ENCODE peak calls at places on chromosomes 3 and 15, in ten cellular contexts. K is fibroblast of lung, E is endothelial cell of umbilical vein, P is GM23248, V is SK-N-SH, R is H1, G is MM.1S, O is OCI-LY7, T is IMR-90, Y is hepatocyte. Z is an unnamed sample. For H4K20me1, the result is how much of the 10 kb centered on the place peaks cover.

GRCh38 chr15:70801111-70801510 is 37.8 kb upstream of the UACA start:
- DNase-seq in K (peak), Y (no peak), T (peak), G (no peak), V (no peak), P (no peak), E (no peak), R (no peak), O (no peak), Z (no peak)

GRCh38 chr15:61892140-61892539 is 168.1 kb downstream of the VPS13C start:
- DNase-seq in R (peak), K (no peak), Y (no peak), T (no peak), E (no peak), G (no peak), V (no peak), P (no peak), O (no peak), Z (peak)

GRCh38 chr15:93001881-93002280 is 87.1 kb downstream of the RGMA start:
- DNase-seq in E (no peak), O (peak), R (no peak), V (no peak), P (peak), T (no peak), G (no peak), Y (no peak), K (no peak), Z (no peak)

GRCh38 chr3:69541059-69541471 is 155.2 kb upstream of the FRMD4B start:
- DNase-seq in R (no peak), V (peak), Y (peak), T (no peak), G (no peak), P (no peak), E (no peak), O (no peak), K (no peak), Z (peak)

GRCh38 chr15:85554852-85555521 is 174.6 kb downstream of the AKAP13 start:
- DNase-seq in P (no peak), T (no peak), R (no peak), V (no peak), E (no peak), Y (no peak), G (no peak), K (no peak), O (peak), Z (no peak)

GRCh38 chr3:87047857-87048256 is 56.9 kb upstream of the VGLL3 start:
- DNase-seq in P (peak), Y (no peak), K (no peak), E (no peak), V (no peak), T (no peak), R (no peak), G (no peak), O (no peak), Z (no peak)

GRCh38 chr15:34837246-34838016 is 42.1 kb upstream of the ACTC1 start:
- DNase-seq in P (peak), Y (peak), G (no peak), O (no peak), E (peak), T (peak), K (peak), R (no peak), V (no peak), Z (no peak)

GRCh38 chr3:73685061-73685460 is 60.3 kb upstream of the PDZRN3 start:
- DNase-seq in Y (no peak), T (no peak), E (no peak), P (no peak), G (no peak), O (no peak), K (no peak), R (no peak), V (no peak), Z (no peak)

GRCh38 chr3:183634707-183635106 is 716 bp upstream of the KLHL24 start:
- DNase-seq in V (no peak), O (no peak), Y (no peak), G (peak), T (no peak), P (no peak), K (no peak), E (no peak), R (no peak), Z (no peak)

GRCh38 chr3:28781053-28781452 is 432.4 kb upstream of the AZI2 start:
- DNase-seq in Y (no peak), O (no peak), T (no peak), E (no peak), V (peak), K (no peak), P (no peak), G (no peak), R (no peak), Z (no peak)

GRCh38 chr3:19396726-19397125 is 248.4 kb downstream of the KCNH8 start:
- DNase-seq in P (no peak), O (no peak), V (no peak), E (no peak), Y (no peak), K (no peak), G (no peak), T (no peak), R (no peak), Z (no peak)

GRCh38 chr3:59796486-59796885 is 746.7 kb upstream of the CFAP20DC start:
- DNase-seq in P (peak), R (no peak), K (peak), V (no peak), T (no peak), Y (no peak), O (no peak), E (no peak), G (no peak), Z (no peak)

GRCh38 chr15:84805221-84805620 is 11.9 kb upstream of the ALPK3 start:
- DNase-seq in E (no peak), O (no peak), T (no peak), P (no peak), G (no peak), K (no peak), V (no peak), R (no peak), Y (no peak), Z (no peak)

GRCh38 chr3:97010881-97011657 is 196.7 kb downstream of the EPHA6 start:
- DNase-seq in O (no peak), T (no peak), P (no peak), G (no peak), E (no peak), K (no peak), V (no peak), R (no peak), Y (no peak), Z (no peak)

GRCh38 chr3:148459931-148460513 is 237.7 kb upstream of the AGTR1 start:
- DNase-seq in R (no peak), O (peak), Y (no peak), G (peak), E (no peak), V (no peak), P (peak), T (peak), K (no peak), Z (no peak)

GRCh38 chr3:157271283-157271882 is 111.4 kb upstream of the CCNL1 start:
- DNase-seq in P (no peak), Y (no peak), G (no peak), T (no peak), K (no peak), E (no peak), R (no peak), O (no peak), V (peak), Z (no peak)

GRCh38 chr3:53161820-53162671 is 1.0 kb downstream of the PRKCD start:
- DNase-seq in R (no peak), O (peak), V (peak), E (peak), P (peak), T (peak), Y (peak), K (peak), G (peak), Z (peak)

DNA sequence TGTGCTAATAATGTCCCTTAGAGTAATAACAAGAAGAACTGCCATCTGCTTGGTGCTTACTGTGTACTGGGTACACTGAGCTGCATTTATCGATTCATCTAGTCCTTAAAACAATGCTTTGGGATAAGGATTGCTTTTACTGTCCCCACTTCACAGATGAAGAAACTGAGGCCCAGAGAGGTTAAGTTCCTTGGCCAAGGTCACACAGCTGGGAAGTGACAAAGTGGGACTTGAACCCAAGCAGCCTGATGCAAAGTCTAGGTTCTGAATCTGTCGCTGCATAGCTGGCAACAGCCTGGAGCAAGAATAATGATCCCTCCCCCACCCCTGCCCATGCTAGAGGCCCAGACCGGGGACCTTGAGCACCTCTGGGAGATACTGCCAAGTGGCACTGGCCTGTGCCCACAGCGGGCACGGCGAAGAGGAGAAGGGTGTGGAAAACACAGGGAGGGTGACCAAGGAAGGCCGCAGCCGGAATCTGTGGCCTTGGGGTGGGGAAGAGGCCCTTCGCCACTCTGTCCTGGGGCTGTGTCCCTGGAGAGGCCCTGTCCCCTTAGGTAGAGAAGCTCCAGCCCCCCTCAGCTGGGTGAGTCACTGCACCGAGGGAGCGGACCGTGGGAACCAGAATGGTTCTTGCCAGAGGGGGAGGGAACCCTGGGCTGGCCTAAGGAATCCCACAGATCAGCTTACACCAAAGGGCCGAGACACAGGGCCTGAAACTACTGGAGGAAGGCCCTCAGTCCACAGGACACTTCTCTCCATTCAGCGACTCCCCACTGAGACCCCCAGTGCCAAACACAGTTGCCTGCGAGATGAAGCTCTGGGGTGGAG is 3.5 kb downstream of the PLXND1 start:
- DNase-seq in K (peak), E (peak), Y (peak), O (no peak), G (no peak), P (peak), R (no peak), V (no peak), T (peak), Z (peak)
- H4K20me1 ChIP-seq in K (under half), E (under half), Y (under half), O (under half), G (under half), P (under half), R (under half), V (under half), T (under half), Z (under half)

GRCh38 chr15:31347981-31348803 is 21.6 kb downstream of the KLF13 start:
- DNase-seq in O (no peak), V (no peak), G (no peak), K (no peak), Y (no peak), T (no peak), E (no peak), P (no peak), R (no peak), Z (no peak)

GRCh38 chr15:31350771-31351170 is 24.1 kb downstream of the KLF13 start:
- DNase-seq in P (no peak), O (no peak), E (no peak), R (no peak), T (no peak), V (no peak), G (peak), Y (no peak), K (no peak), Z (no peak)

GRCh38 chr15:31352283-31352880 is 25.7 kb downstream of the KLF13 start:
- DNase-seq in O (no peak), Y (no peak), V (peak), T (peak), G (peak), R (no peak), K (peak), E (no peak), P (peak), Z (no peak)

GRCh38 chr15:31347067-31347975 is 20.7 kb downstream of the KLF13 start:
- DNase-seq in K (no peak), V (no peak), T (no peak), E (no peak), O (peak), G (no peak), P (no peak), R (no peak), Y (no peak), Z (no peak)

GRCh38 chr15:31349233-31350141 is 22.9 kb downstream of the KLF13 start:
- DNase-seq in G (peak), V (no peak), E (no peak), T (no peak), R (no peak), O (no peak), P (no peak), Y (no peak), K (no peak), Z (no peak)
- H4K20me1 ChIP-seq in G (under half), V (under half), E (under half), T (half or more), R (under half), O (under half), P (under half), Y (half or more), K (under half), Z (under half)

GRCh38 chr3:57064615-57065014 is 4.2 kb downstream of the SPATA12 start:
- DNase-seq in R (no peak), V (no peak), E (no peak), Y (no peak), G (no peak), P (no peak), O (no peak), T (no peak), K (no peak), Z (no peak)

GRCh38 chr3:57065588-57065987 is 5.1 kb downstream of the SPATA12 start:
- DNase-seq in T (peak), E (no peak), R (no peak), P (peak), G (no peak), Y (no peak), O (peak), V (no peak), K (peak), Z (peak)

GRCh38 chr3:57069471-57070010 is 9.1 kb downstream of the SPATA12 start:
- DNase-seq in V (no peak), E (no peak), O (peak), G (no peak), Y (no peak), R (no peak), T (no peak), K (no peak), P (no peak), Z (no peak)

GRCh38 chr3:57066471-57066870 is 6.0 kb downstream of the SPATA12 start:
- DNase-seq in V (no peak), T (no peak), P (no peak), Y (no peak), O (no peak), R (no peak), G (no peak), K (peak), E (no peak), Z (no peak)

GRCh38 chr3:57068437-57069089 is 8.1 kb downstream of the SPATA12 start:
- DNase-seq in P (peak), O (peak), E (peak), K (peak), G (no peak), T (peak), R (no peak), Y (peak), V (no peak), Z (no peak)
- H4K20me1 ChIP-seq in P (under half), O (under half), E (under half), K (under half), G (under half), T (under half), R (under half), Y (under half), V (under half), Z (under half)

GRCh38 chr3:152295834-152296233 is 27.1 kb downstream of the MBNL1 start:
- DNase-seq in T (no peak), G (no peak), E (no peak), O (no peak), Y (no peak), R (no peak), K (no peak), V (no peak), P (no peak), Z (no peak)

GRCh38 chr3:152295344-152295743 is 26.6 kb downstream of the MBNL1 start:
- DNase-seq in O (no peak), Y (no peak), P (no peak), R (no peak), V (no peak), T (no peak), G (no peak), K (no peak), E (no peak), Z (no peak)

GRCh38 chr3:152292367-152292766 is 23.6 kb downstream of the MBNL1 start:
- DNase-seq in V (no peak), E (no peak), R (no peak), O (no peak), K (no peak), P (peak), G (no peak), Y (no peak), T (no peak), Z (no peak)

GRCh38 chr3:152291649-152292066 is 22.9 kb downstream of the MBNL1 start:
- DNase-seq in G (no peak), T (peak), O (no peak), K (peak), E (no peak), R (no peak), P (no peak), V (no peak), Y (no peak), Z (no peak)

DNA sequence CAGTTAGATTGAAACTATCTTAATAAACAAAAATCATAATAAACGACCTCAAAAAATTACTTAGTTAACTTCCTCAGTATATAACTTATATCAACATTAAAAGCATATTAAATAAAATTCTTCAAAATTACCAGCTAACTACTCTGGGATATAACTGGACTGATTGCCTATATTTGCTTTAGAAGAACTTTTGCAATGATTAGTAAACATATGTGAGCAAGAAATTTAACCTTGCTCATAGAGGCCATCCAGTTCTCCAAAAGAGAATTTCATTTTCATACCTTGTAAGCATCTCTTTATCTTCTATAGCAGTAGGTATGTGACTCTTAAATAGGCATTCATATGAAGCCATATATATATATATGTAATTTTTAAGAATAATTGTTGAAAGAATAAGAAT is 24.9 kb downstream of the MBNL1 start:
- DNase-seq in G (no peak), Y (no peak), R (no peak), T (no peak), O (no peak), V (no peak), E (no peak), P (no peak), K (no peak), Z (no peak)
- H4K20me1 ChIP-seq in G (half or more), Y (half or more), R (under half), T (half or more), O (half or more), V (half or more), E (under half), P (under half), K (under half), Z (under half)